ENCODE peak calls at places on chromosomes 3 and 15, in seven cellular contexts. J is EL; B is pancreas; F is CD8-positive, alpha-beta T cell; Y is A172; S is neuronal stem cell; T is NCI-H1417 treated with DMSO at 0.1 percent for 48 hours. E is an unnamed sample.

GRCh38 chr15:63726491-63726890 is 107.3 kb downstream of the HERC1 start:
- DNase-seq in F (no peak), J (peak; percentile 4), S (no peak), T (no peak), Y (no peak), B (no peak), E (no peak)

GRCh38 chr3:13016083-13016725 is 57.0 kb downstream of the IQSEC1 start:
- DNase-seq in Y (peak; percentile 52), F (no peak), J (no peak), S (no peak), B (no peak), T (no peak), E (peak; percentile 73)

GRCh38 chr3:190225186-190225692 is 97.0 kb downstream of the CLDN1 start:
- DNase-seq in J (peak; percentile 52), F (no peak), B (no peak), T (no peak), Y (peak; percentile 50), S (peak; percentile 9), E (no peak)

GRCh38 chr15:32838820-32839219 is 121.0 kb downstream of the GREM1 start:
- DNase-seq in Y (peak; percentile 85), T (no peak), B (peak; percentile 43), F (no peak), S (no peak), J (peak; percentile 94), E (peak; percentile 88)

GRCh38 chr15:62857411-62857853 is 185.1 kb upstream of the TPM1 start:
- DNase-seq in S (no peak), B (no peak), J (no peak), F (no peak), T (no peak), Y (peak; percentile 63), E (no peak)

GRCh38 chr15:100048736-100049135 is 293.0 kb downstream of the ADAMTS17 start:
- DNase-seq in B (no peak), J (no peak), T (no peak), S (no peak), Y (no peak), F (no peak), E (no peak)

GRCh38 chr15:29789871-29790270 is 32.4 kb downstream of the TJP1 start:
- DNase-seq in T (no peak), Y (no peak), F (no peak), J (no peak), S (no peak), B (no peak), E (no peak)

GRCh38 chr15:74291101-74292071 is 55.3 kb downstream of the CCDC33 start:
- DNase-seq in B (peak; percentile 56), T (peak; percentile 89), Y (peak; percentile 92), S (peak; percentile 91), F (peak; percentile 49), J (peak; percentile 69), E (peak; percentile 96)

GRCh38 chr3:139281512-139282196 is 62.2 kb upstream of the MRPS22 start:
- DNase-seq in T (no peak), Y (no peak), J (peak; percentile 77), F (no peak), S (no peak), B (no peak), E (no peak)

GRCh38 chr15:39692464-39693327 is 89.9 kb downstream of the FSIP1 start:
- DNase-seq in B (no peak), S (peak; percentile 74), Y (no peak), T (peak; percentile 12), F (no peak), J (no peak), E (no peak)

GRCh38 chr3:48219543-48219942 is 3.8 kb upstream of the CAMP start:
- DNase-seq in S (no peak), T (no peak), J (no peak), B (no peak), F (no peak), Y (no peak), E (peak; percentile 82)

GRCh38 chr3:150739877-150740645 is 22.9 kb downstream of the SIAH2 start:
- DNase-seq in Y (no peak), J (no peak), F (no peak), T (no peak), S (no peak), B (no peak), E (no peak)

GRCh38 chr3:173688216-173688842 is 290.8 kb downstream of the NLGN1 start:
- DNase-seq in Y (no peak), J (no peak), F (no peak), S (no peak), B (no peak), T (no peak), E (no peak)

GRCh38 chr3:152497457-152497856 is 228.7 kb downstream of the MBNL1 start:
- DNase-seq in B (no peak), T (no peak), J (no peak), Y (no peak), F (no peak), S (no peak), E (peak; percentile 71)

GRCh38 chr3:29746163-29746562 is 465.3 kb downstream of the RBMS3 start:
- DNase-seq in T (no peak), Y (no peak), S (no peak), B (no peak), F (no peak), J (no peak), E (no peak)

GRCh38 chr15:68032672-68033071 is 21.4 kb upstream of the PIAS1 start:
- DNase-seq in T (no peak), B (no peak), Y (peak; percentile 30), S (no peak), F (no peak), J (no peak), E (no peak)

GRCh38 chr15:90059208-90059985 is 42.9 kb downstream of the IDH2 start:
- DNase-seq in Y (no peak), F (peak; percentile 29), T (no peak), J (no peak), S (no peak), B (no peak), E (no peak)

GRCh38 chr3:24829632-24830229 is 335.1 kb upstream of the THRB start:
- DNase-seq in F (no peak), T (no peak), B (peak; percentile 9), S (peak; percentile 29), Y (no peak), J (peak; percentile 7), E (peak; percentile 73)

GRCh38 chr3:134375542-134376384 is 1.5 kb upstream of the AMOTL2 start:
- DNase-seq in J (no peak), B (no peak), Y (no peak), F (no peak), T (no peak), S (no peak), E (peak; percentile 39)

GRCh38 chr15:85499498-85499897 is 119.1 kb downstream of the AKAP13 start:
- DNase-seq in B (no peak), Y (no peak), J (no peak), F (no peak), T (no peak), S (no peak), E (no peak)

GRCh38 chr3:195821403-195822130 is 9.8 kb upstream of the MUC4 start:
- DNase-seq in T (no peak), F (no peak), B (no peak), J (no peak), Y (no peak), S (no peak), E (peak; percentile 59)

GRCh38 chr3:65979731-65980130 is 59.0 kb downstream of the MAGI1 start:
- DNase-seq in J (peak; percentile 93), B (no peak), Y (peak; percentile 41), T (no peak), S (no peak), F (no peak), E (peak; percentile 76)

GRCh38 chr3:51935886-51936755 is 5.6 kb downstream of the RRP9 start:
- DNase-seq in B (no peak), J (no peak), T (no peak), Y (no peak), F (no peak), S (no peak), E (peak; percentile 72)